ENCODE peak calls at places on chromosome 3, in eight cellular contexts. One of them, this sample, is unnamed.

GRCh38 chr3:14616606-14617507 is 34.7 kb upstream of the CCDC174 start:
- DNase-seq in brain pericyte: no peak
- DNase-seq in Calu3: no peak
- DNase-seq in activated gamma-delta T cell treated with anti-CD3 and anti-CD28 coated beads, Interleukin-2, amount 50 U/mL, for 16 hours: no peak
- DNase-seq in EL: no peak
- DNase-seq in NCI-H2029 treated with DMSO at 0.1 percent for 48 hours: no peak
- DNase-seq in iPS DF 19.7: no peak
- DNase-seq in fibroblast of villous mesenchyme: no peak
- DNase-seq in this sample: no peak

GRCh38 chr3:172622916-172623700 is 87.8 kb downstream of the NCEH1 start:
- DNase-seq in brain pericyte: no peak
- DNase-seq in Calu3: peak
- DNase-seq in activated gamma-delta T cell treated with anti-CD3 and anti-CD28 coated beads, Interleukin-2, amount 50 U/mL, for 16 hours: peak
- DNase-seq in EL: peak
- DNase-seq in NCI-H2029 treated with DMSO at 0.1 percent for 48 hours: no peak
- DNase-seq in iPS DF 19.7: no peak
- DNase-seq in fibroblast of villous mesenchyme: peak
- DNase-seq in this sample: peak

GRCh38 chr3:48187579-48188265 is 495 bp downstream of the CDC25A start:
- DNase-seq in brain pericyte: no peak
- DNase-seq in Calu3: peak
- DNase-seq in activated gamma-delta T cell treated with anti-CD3 and anti-CD28 coated beads, Interleukin-2, amount 50 U/mL, for 16 hours: peak
- DNase-seq in EL: peak
- DNase-seq in NCI-H2029 treated with DMSO at 0.1 percent for 48 hours: no peak
- DNase-seq in iPS DF 19.7: no peak
- DNase-seq in fibroblast of villous mesenchyme: peak
- DNase-seq in this sample: peak

GRCh38 chr3:190568036-190568435 is 54.2 kb downstream of the IL1RAP start:
- DNase-seq in brain pericyte: no peak
- DNase-seq in Calu3: no peak
- DNase-seq in activated gamma-delta T cell treated with anti-CD3 and anti-CD28 coated beads, Interleukin-2, amount 50 U/mL, for 16 hours: no peak
- DNase-seq in EL: no peak
- DNase-seq in NCI-H2029 treated with DMSO at 0.1 percent for 48 hours: no peak
- DNase-seq in iPS DF 19.7: no peak
- DNase-seq in fibroblast of villous mesenchyme: no peak
- DNase-seq in this sample: no peak

GRCh38 chr3:123110953-123111615 is 44.3 kb downstream of the PDIA5 start:
- DNase-seq in brain pericyte: no peak
- DNase-seq in Calu3: no peak
- DNase-seq in activated gamma-delta T cell treated with anti-CD3 and anti-CD28 coated beads, Interleukin-2, amount 50 U/mL, for 16 hours: no peak
- DNase-seq in EL: no peak
- DNase-seq in NCI-H2029 treated with DMSO at 0.1 percent for 48 hours: no peak
- DNase-seq in iPS DF 19.7: no peak
- DNase-seq in fibroblast of villous mesenchyme: no peak
- DNase-seq in this sample: no peak

GRCh38 chr3:41267975-41268640 is 68.8 kb downstream of the CTNNB1 start:
- DNase-seq in brain pericyte: peak
- DNase-seq in Calu3: peak
- DNase-seq in activated gamma-delta T cell treated with anti-CD3 and anti-CD28 coated beads, Interleukin-2, amount 50 U/mL, for 16 hours: no peak
- DNase-seq in EL: peak
- DNase-seq in NCI-H2029 treated with DMSO at 0.1 percent for 48 hours: no peak
- DNase-seq in iPS DF 19.7: no peak
- DNase-seq in fibroblast of villous mesenchyme: peak
- DNase-seq in this sample: no peak

GRCh38 chr3:47556351-47556750 is 22.3 kb downstream of the CSPG5 start:
- DNase-seq in brain pericyte: no peak
- DNase-seq in Calu3: no peak
- DNase-seq in activated gamma-delta T cell treated with anti-CD3 and anti-CD28 coated beads, Interleukin-2, amount 50 U/mL, for 16 hours: no peak
- DNase-seq in EL: no peak
- DNase-seq in NCI-H2029 treated with DMSO at 0.1 percent for 48 hours: no peak
- DNase-seq in iPS DF 19.7: no peak
- DNase-seq in fibroblast of villous mesenchyme: no peak
- DNase-seq in this sample: no peak

GRCh38 chr3:71614426-71614825 is 30.9 kb upstream of the FOXP1 start:
- DNase-seq in brain pericyte: no peak
- DNase-seq in Calu3: no peak
- DNase-seq in activated gamma-delta T cell treated with anti-CD3 and anti-CD28 coated beads, Interleukin-2, amount 50 U/mL, for 16 hours: no peak
- DNase-seq in EL: no peak
- DNase-seq in NCI-H2029 treated with DMSO at 0.1 percent for 48 hours: no peak
- DNase-seq in iPS DF 19.7: no peak
- DNase-seq in fibroblast of villous mesenchyme: no peak
- DNase-seq in this sample: no peak

GRCh38 chr3:194364652-194365434 is 4.7 kb downstream of the LRRC15 start:
- DNase-seq in brain pericyte: peak
- DNase-seq in Calu3: no peak
- DNase-seq in activated gamma-delta T cell treated with anti-CD3 and anti-CD28 coated beads, Interleukin-2, amount 50 U/mL, for 16 hours: no peak
- DNase-seq in EL: peak
- DNase-seq in NCI-H2029 treated with DMSO at 0.1 percent for 48 hours: no peak
- DNase-seq in iPS DF 19.7: no peak
- DNase-seq in fibroblast of villous mesenchyme: peak
- DNase-seq in this sample: no peak

GRCh38 chr3:197511130-197511529 is 44.6 kb downstream of the BDH1 start:
- DNase-seq in brain pericyte: no peak
- DNase-seq in Calu3: no peak
- DNase-seq in activated gamma-delta T cell treated with anti-CD3 and anti-CD28 coated beads, Interleukin-2, amount 50 U/mL, for 16 hours: no peak
- DNase-seq in EL: peak
- DNase-seq in NCI-H2029 treated with DMSO at 0.1 percent for 48 hours: no peak
- DNase-seq in iPS DF 19.7: no peak
- DNase-seq in fibroblast of villous mesenchyme: no peak
- DNase-seq in this sample: no peak

GRCh38 chr3:39189648-39190269 is 2.6 kb downstream of the XIRP1 start:
- DNase-seq in brain pericyte: no peak
- DNase-seq in Calu3: peak
- DNase-seq in activated gamma-delta T cell treated with anti-CD3 and anti-CD28 coated beads, Interleukin-2, amount 50 U/mL, for 16 hours: peak
- DNase-seq in EL: peak
- DNase-seq in NCI-H2029 treated with DMSO at 0.1 percent for 48 hours: peak
- DNase-seq in iPS DF 19.7: peak
- DNase-seq in fibroblast of villous mesenchyme: peak
- DNase-seq in this sample: peak

GRCh38 chr3:129282727-129283327 is 4.2 kb downstream of the HMCES start:
- DNase-seq in brain pericyte: no peak
- DNase-seq in Calu3: no peak
- DNase-seq in activated gamma-delta T cell treated with anti-CD3 and anti-CD28 coated beads, Interleukin-2, amount 50 U/mL, for 16 hours: no peak
- DNase-seq in EL: peak
- DNase-seq in NCI-H2029 treated with DMSO at 0.1 percent for 48 hours: no peak
- DNase-seq in iPS DF 19.7: no peak
- DNase-seq in fibroblast of villous mesenchyme: no peak
- DNase-seq in this sample: no peak

This sample was measured in GM23338.